ENCODE peak calls at places on chromosomes 12 and 14, in seven cellular contexts. E, C, O, J, Y, W and I are unnamed samples.

GRCh38 chr12:7075518-7075917 is 15.0 kb downstream of the C1S start:
- DNase-seq in E (no peak), C (no peak), O (no peak), J (no peak), Y (no peak), W (no peak), I (no peak)

GRCh38 chr12:11204173-11204572 is 17.4 kb upstream of the TAS2R42 start:
- DNase-seq in E (no peak), C (no peak), O (no peak), J (no peak), Y (no peak), W (no peak), I (no peak)

GRCh38 chr12:9660046-9660445 is 9.5 kb upstream of the CLEC2D start:
- DNase-seq in E (no peak), C (no peak), O (no peak), J (no peak), Y (no peak), W (no peak), I (no peak)

GRCh38 chr12:89343127-89343526 is 9.2 kb downstream of the DUSP6 start:
- DNase-seq in E (no peak), C (peak), O (no peak), J (peak), Y (no peak), W (no peak), I (no peak)

GRCh38 chr12:113271853-113272561 is 50.7 kb downstream of the TPCN1 start:
- DNase-seq in E (no peak), C (peak), O (peak), J (peak), Y (peak), W (peak), I (no peak)

GRCh38 chr12:85468356-85469157 is 188.5 kb downstream of the ALX1 start:
- DNase-seq in E (peak), C (peak), O (peak), J (peak), Y (peak), W (no peak), I (peak)

GRCh38 chr14:103801459-103801858 is 45.9 kb downstream of the PPP1R13B start:
- DNase-seq in E (no peak), C (no peak), O (no peak), J (no peak), Y (no peak), W (no peak), I (no peak)

GRCh38 chr12:12807970-12808702 is 5.0 kb upstream of the DDX47 start:
- DNase-seq in E (no peak), C (peak), O (peak), J (peak), Y (no peak), W (no peak), I (no peak)

GRCh38 chr12:45644521-45644920 is 85.0 kb upstream of the ARID2 start:
- DNase-seq in E (no peak), C (no peak), O (no peak), J (peak), Y (no peak), W (no peak), I (no peak)

GRCh38 chr14:52852810-52853521 is 61.6 kb upstream of the GNPNAT1 start:
- DNase-seq in E (no peak), C (no peak), O (no peak), J (no peak), Y (no peak), W (no peak), I (peak)

GRCh38 chr12:79707830-79708229 is 17.1 kb upstream of the PAWR start:
- DNase-seq in E (no peak), C (no peak), O (no peak), J (no peak), Y (no peak), W (no peak), I (peak)

GRCh38 chr12:47820631-47821345 is 1.1 kb upstream of the HDAC7 start:
- DNase-seq in E (peak), C (peak), O (peak), J (peak), Y (peak), W (peak), I (no peak)

GRCh38 chr14:102878970-102879460 is 43.4 kb upstream of the AMN start:
- DNase-seq in E (no peak), C (no peak), O (no peak), J (no peak), Y (no peak), W (no peak), I (no peak)

GRCh38 chr12:65432606-65433005 is 154.1 kb downstream of the MSRB3 start:
- DNase-seq in E (no peak), C (no peak), O (no peak), J (no peak), Y (no peak), W (no peak), I (no peak)

GRCh38 chr12:49548822-49549648 is 10.2 kb downstream of the KCNH3 start:
- DNase-seq in E (peak), C (peak), O (peak), J (no peak), Y (peak), W (peak), I (no peak)

GRCh38 chr14:75084513-75084912 is 15.1 kb downstream of the ZC2HC1C start:
- DNase-seq in E (no peak), C (no peak), O (no peak), J (no peak), Y (no peak), W (no peak), I (no peak)

GRCh38 chr14:89640141-89640540 is 223.1 kb upstream of the FOXN3 start:
- DNase-seq in E (no peak), C (no peak), O (no peak), J (no peak), Y (no peak), W (no peak), I (no peak)

GRCh38 chr12:32949815-32950214 is 53.2 kb upstream of the PKP2 start:
- DNase-seq in E (no peak), C (no peak), O (no peak), J (no peak), Y (peak), W (no peak), I (no peak)

GRCh38 chr12:41663487-41664258 is 475.6 kb downstream of the PDZRN4 start:
- DNase-seq in E (peak), C (no peak), O (no peak), J (no peak), Y (peak), W (no peak), I (peak)

GRCh38 chr12:130752692-130753230 is 36.7 kb upstream of the RIMBP2 start:
- DNase-seq in E (peak), C (no peak), O (no peak), J (no peak), Y (peak), W (no peak), I (no peak)

GRCh38 chr14:65981192-65981843 is 504.9 kb upstream of the CCDC196 start:
- DNase-seq in E (no peak), C (peak), O (no peak), J (peak), Y (no peak), W (no peak), I (no peak)

GRCh38 chr12:86134571-86134970 is 121.6 kb downstream of the MGAT4C start:
- DNase-seq in E (no peak), C (no peak), O (no peak), J (no peak), Y (no peak), W (no peak), I (no peak)

GRCh38 chr12:40344312-40344711 is 119.5 kb downstream of the LRRK2 start:
- DNase-seq in E (no peak), C (no peak), O (no peak), J (no peak), Y (no peak), W (no peak), I (no peak)

GRCh38 chr14:63852817-63853730 is at the start of gene SYNE2:
- DNase-seq in E (peak), C (peak), O (peak), J (peak), Y (peak), W (peak), I (no peak)
- TF ChIP-seq CTCF in E (no peak), C (no peak), O (no peak), J (peak), Y (peak), W (peak), I (peak)

DNA sequence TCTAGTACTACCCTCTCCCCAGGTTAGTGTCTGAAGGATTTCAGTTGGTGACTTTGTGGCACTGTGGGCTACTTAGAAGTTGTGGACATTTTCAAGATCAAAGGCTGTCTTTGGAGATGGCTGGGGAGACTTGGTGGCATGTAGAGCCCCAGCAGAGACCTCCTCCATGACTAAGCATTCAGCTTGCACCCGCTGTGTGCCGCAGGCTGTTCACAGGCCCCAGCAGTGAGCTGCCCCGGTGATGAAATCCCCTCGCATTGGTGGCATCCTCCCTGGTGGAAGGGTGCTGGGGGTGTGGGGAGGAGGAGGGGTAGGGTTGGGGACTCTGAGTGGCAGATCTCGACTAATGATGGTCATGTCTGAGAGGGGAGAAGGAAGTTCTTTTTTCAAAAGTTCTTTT is 173.9 kb downstream of the TSPAN9 start:
- DNase-seq in E (no peak), C (no peak), O (no peak), J (no peak), Y (no peak), W (no peak), I (no peak)
- H3K4me3 ChIP-seq in E (no peak), C (no peak), O (no peak), J (no peak), Y (no peak), W (no peak), I (no peak)

GRCh38 chr12:101809208-101809607 is 21.6 kb downstream of the GNPTAB start:
- DNase-seq in E (no peak), C (no peak), O (no peak), J (no peak), Y (no peak), W (no peak), I (no peak)
- TF ChIP-seq CTCF in E (no peak), C (no peak), O (no peak), J (no peak), Y (no peak), W (no peak), I (no peak)

GRCh38 chr14:70791971-70792370 is 17.3 kb downstream of the MAP3K9 start:
- DNase-seq in E (no peak), C (no peak), O (no peak), J (no peak), Y (no peak), W (no peak), I (no peak)

GRCh38 chr14:70788893-70789292 is 20.4 kb downstream of the MAP3K9 start:
- DNase-seq in E (no peak), C (no peak), O (no peak), J (no peak), Y (no peak), W (no peak), I (no peak)

GRCh38 chr14:70789961-70790360 is 19.4 kb downstream of the MAP3K9 start:
- DNase-seq in E (no peak), C (no peak), O (no peak), J (no peak), Y (no peak), W (no peak), I (no peak)

GRCh38 chr14:70792939-70793338 is 16.4 kb downstream of the MAP3K9 start:
- DNase-seq in E (no peak), C (no peak), O (no peak), J (no peak), Y (no peak), W (no peak), I (no peak)

DNA sequence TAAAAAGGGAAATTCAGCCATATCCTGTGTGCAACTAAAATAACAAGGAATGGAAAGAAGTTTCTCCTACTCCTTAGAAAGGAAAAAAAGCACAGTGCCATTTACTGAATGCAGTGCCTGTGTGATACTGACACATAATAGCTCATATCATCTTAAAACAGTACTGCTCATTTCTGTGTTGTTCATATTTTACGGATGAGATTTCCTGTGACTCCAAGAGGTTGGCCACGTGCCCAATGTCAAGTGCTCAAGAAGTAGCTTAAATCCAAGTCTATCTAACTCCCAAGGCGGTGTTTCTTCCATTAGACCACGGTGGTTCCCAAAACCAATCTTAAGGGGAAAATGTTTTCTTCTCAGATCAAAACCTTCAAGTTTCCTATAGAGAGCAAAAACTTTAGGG is 20.0 kb downstream of the MAP3K9 start:
- DNase-seq in E (peak), C (no peak), O (no peak), J (no peak), Y (no peak), W (peak), I (no peak)
- H3K4me3 ChIP-seq in E (no peak), C (no peak), O (no peak), J (no peak), Y (no peak), W (no peak), I (no peak)

GRCh38 chr12:52278530-52278929 is 4.1 kb downstream of the KRT86 start:
- DNase-seq in E (peak), C (no peak), O (peak), J (no peak), Y (no peak), W (no peak), I (peak)

GRCh38 chr12:52280319-52280795 is 5.9 kb downstream of the KRT86 start:
- DNase-seq in E (no peak), C (no peak), O (peak), J (peak), Y (peak), W (peak), I (peak)

GRCh38 chr12:52278931-52279682 is 4.7 kb downstream of the KRT86 start:
- DNase-seq in E (peak), C (peak), O (peak), J (peak), Y (peak), W (peak), I (no peak)

GRCh38 chr12:52280796-52281560 is 6.5 kb downstream of the KRT86 start:
- DNase-seq in E (no peak), C (peak), O (peak), J (peak), Y (peak), W (peak), I (no peak)

DNA sequence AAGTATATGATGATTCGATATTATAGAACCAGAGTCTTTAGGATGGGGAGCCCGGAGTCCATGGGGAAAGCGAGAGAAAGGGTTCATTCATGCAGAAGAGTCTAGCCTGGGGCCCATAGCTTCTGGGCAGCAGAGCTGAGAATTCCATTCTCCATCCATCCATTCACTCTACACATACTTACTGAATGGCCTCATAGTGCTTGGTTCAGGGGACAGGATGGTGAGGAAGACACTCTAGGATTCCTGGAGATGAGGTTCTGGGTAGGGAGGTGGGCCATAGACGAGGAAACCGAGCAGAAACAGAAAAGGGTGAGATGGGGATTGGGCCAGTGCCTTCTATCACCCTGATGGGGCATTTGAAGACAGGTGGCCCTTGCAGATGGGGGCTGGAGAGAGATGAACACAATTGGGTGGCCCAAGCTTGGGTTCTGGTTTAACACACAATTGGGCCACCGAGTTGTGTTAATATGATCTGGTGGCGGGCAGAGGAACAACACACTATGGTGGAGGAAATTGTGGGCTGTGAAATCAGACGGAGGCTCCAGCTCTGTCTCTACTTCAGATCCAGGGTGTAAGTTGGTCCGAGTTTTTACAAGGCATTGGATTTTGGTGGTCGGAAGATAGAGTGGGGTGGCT is 5.4 kb downstream of the KRT86 start:
- DNase-seq in E (no peak), C (no peak), O (peak), J (no peak), Y (peak), W (no peak), I (no peak)
- TF ChIP-seq CTCF in E (no peak), C (no peak), O (no peak), J (no peak), Y (no peak), W (no peak), I (no peak)

GRCh38 chr14:101583006-101583708 is 21.9 kb downstream of the DIO3 start:
- DNase-seq in E (no peak), C (no peak), O (no peak), J (no peak), Y (no peak), W (peak), I (no peak)

GRCh38 chr14:101585211-101585610 is 23.9 kb downstream of the DIO3 start:
- DNase-seq in E (no peak), C (no peak), O (no peak), J (no peak), Y (peak), W (no peak), I (no peak)

GRCh38 chr14:101582294-101582693 is 21.0 kb downstream of the DIO3 start:
- DNase-seq in E (no peak), C (no peak), O (no peak), J (no peak), Y (no peak), W (no peak), I (no peak)

GRCh38 chr14:101583709-101584048 is 22.4 kb downstream of the DIO3 start:
- DNase-seq in E (no peak), C (no peak), O (no peak), J (no peak), Y (no peak), W (no peak), I (no peak)

DNA sequence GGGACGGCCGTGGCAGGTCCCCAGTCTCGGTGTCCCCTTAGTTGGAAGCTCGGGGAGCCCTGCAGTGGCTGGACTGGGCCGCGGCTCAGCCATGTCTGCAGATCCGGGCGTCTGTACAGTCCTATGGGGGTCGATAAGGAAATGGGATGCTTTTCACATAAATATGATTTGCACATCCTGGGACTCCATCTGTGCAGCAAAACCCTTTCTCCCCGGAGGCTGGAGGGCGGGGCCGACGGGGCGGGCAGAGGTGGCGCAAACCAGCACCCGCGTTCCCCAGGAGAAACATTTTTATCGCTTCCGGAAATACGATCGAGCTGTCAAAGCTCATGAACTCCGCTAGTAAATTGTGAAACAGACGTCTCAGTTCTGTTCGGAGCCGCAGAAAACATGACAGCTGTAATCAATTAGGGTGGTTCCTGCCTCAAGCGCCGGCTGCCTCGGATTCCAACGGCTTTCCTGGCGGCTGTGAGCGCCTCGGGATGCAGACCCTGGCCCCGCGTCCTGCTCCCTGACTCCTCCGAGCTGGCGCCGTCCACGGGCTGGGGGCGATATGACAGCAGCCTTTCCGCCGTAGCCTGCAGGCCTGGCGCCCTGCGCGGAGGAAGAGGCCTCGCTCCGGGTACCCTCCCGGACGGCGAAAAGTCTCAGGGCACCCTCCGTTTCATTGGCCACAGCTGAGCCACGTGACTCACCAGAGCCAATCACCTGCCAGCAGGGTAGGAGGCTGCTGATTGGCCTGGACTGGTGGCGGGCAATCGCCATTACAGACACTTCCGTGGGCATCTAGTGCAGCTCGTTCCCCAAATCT is 23.0 kb downstream of the DIO3 start:
- DNase-seq in E (no peak), C (peak), O (no peak), J (no peak), Y (peak), W (peak), I (no peak)
- H3K4me3 ChIP-seq in E (no peak), C (no peak), O (no peak), J (no peak), Y (no peak), W (no peak), I (no peak)

GRCh38 chr12:54821676-54822075 is 32.6 kb upstream of the MUCL1 start:
- DNase-seq in E (no peak), C (no peak), O (no peak), J (no peak), Y (no peak), W (no peak), I (no peak)

GRCh38 chr12:54830199-54830598 is 24.1 kb upstream of the MUCL1 start:
- DNase-seq in E (no peak), C (no peak), O (no peak), J (no peak), Y (no peak), W (no peak), I (no peak)

GRCh38 chr12:54824402-54824801 is 29.9 kb upstream of the MUCL1 start:
- DNase-seq in E (no peak), C (no peak), O (no peak), J (no peak), Y (no peak), W (no peak), I (no peak)
- TF ChIP-seq CTCF in E (no peak), C (no peak), O (no peak), J (peak), Y (peak), W (peak), I (no peak)

GRCh38 chr14:76322594-76323220 is 53.2 kb upstream of the ESRRB start:
- DNase-seq in E (no peak), C (no peak), O (no peak), J (no peak), Y (peak), W (peak), I (no peak)
- H3K4me3 ChIP-seq in E (no peak), C (no peak), O (no peak), J (no peak), Y (no peak), W (no peak), I (no peak)